ENCODE peak calls at places on chromosomes 6 and 20, in five cellular contexts. Z is amniotic stem cell, J is GM04503, E is cardiac muscle cell, U is EH. M is an unnamed sample.

GRCh38 chr20:35558416-35558815 is 16.5 kb downstream of the ERGIC3 start:
- DNase-seq in E (no peak), U (no peak), Z (no peak), J (no peak), M (no peak)

GRCh38 chr6:135481786-135482369 is 15.7 kb downstream of the AHI1 start:
- DNase-seq in U (no peak), E (no peak), Z (no peak), J (no peak), M (no peak)

GRCh38 chr20:52379723-52380336 is 188.3 kb upstream of the ZFP64 start:
- DNase-seq in U (peak; percentile 4), Z (no peak), E (peak; percentile 51), J (no peak), M (peak; percentile 55)

GRCh38 chr20:46264391-46265266 is 43.7 kb downstream of the CDH22 start:
- DNase-seq in J (no peak), E (no peak), Z (no peak), U (no peak), M (no peak)

GRCh38 chr6:44201638-44202303 is 15.0 kb upstream of the MYMX start:
- DNase-seq in E (no peak), Z (no peak), J (no peak), U (no peak), M (no peak)

GRCh38 chr6:42402184-42402583 is 49.5 kb downstream of the TRERF1 start:
- DNase-seq in E (peak; percentile 32), Z (peak; percentile 41), U (peak; percentile 46), J (no peak), M (peak; percentile 48)

GRCh38 chr20:35743693-35744491 is 1.8 kb upstream of the RBM39 start:
- DNase-seq in E (no peak), Z (no peak), J (no peak), U (peak; percentile 48), M (no peak)

GRCh38 chr20:11867286-11867921 is 50.3 kb upstream of the BTBD3 start:
- DNase-seq in J (no peak), Z (no peak), U (no peak), E (no peak), M (no peak)

GRCh38 chr20:45341939-45342862 is 6.0 kb downstream of the SDC4 start:
- DNase-seq in Z (peak; percentile 34), J (no peak), E (peak; percentile 70), U (peak; percentile 65), M (peak; percentile 73)

GRCh38 chr6:3381233-3382065 is 75.4 kb downstream of the SLC22A23 start:
- DNase-seq in U (no peak), Z (no peak), E (peak; percentile 25), J (no peak), M (no peak)

GRCh38 chr20:15656124-15656523 is 917.1 kb downstream of the KIF16B start:
- DNase-seq in U (peak; percentile 84), E (no peak), Z (no peak), J (no peak), M (no peak)

GRCh38 chr6:53441761-53442160 is 93.0 kb upstream of the ELOVL5 start:
- DNase-seq in Z (peak; percentile 39), U (peak; percentile 78), J (no peak), E (peak; percentile 57), M (no peak)

GRCh38 chr20:45378191-45378590 is at the start of gene TP53TG5:
- DNase-seq in E (no peak), Z (no peak), U (no peak), J (no peak), M (no peak)

GRCh38 chr20:13009682-13010406 is 1.1 kb downstream of the SPTLC3 start:
- DNase-seq in U (peak; percentile 67), Z (peak; percentile 55), J (peak; percentile 67), E (peak; percentile 97), M (no peak)

GRCh38 chr6:5345324-5345723 is 84.0 kb downstream of the FARS2 start:
- DNase-seq in Z (no peak), J (no peak), E (no peak), U (no peak), M (no peak)

GRCh38 chr6:37273697-37274096 is 15.8 kb upstream of the TMEM217 start:
- DNase-seq in Z (no peak), J (no peak), E (no peak), U (no peak), M (no peak)

GRCh38 chr6:154868143-154868594 is 126.9 kb upstream of the TIAM2 start:
- DNase-seq in J (peak; percentile 19), Z (peak; percentile 40), U (peak; percentile 73), E (peak; percentile 70), M (peak; percentile 23)

GRCh38 chr20:43744966-43745733 is 18.3 kb upstream of the GTSF1L start:
- DNase-seq in Z (no peak), E (peak; percentile 43), J (no peak), U (peak; percentile 19), M (no peak)

GRCh38 chr20:10671850-10672578 is 1.8 kb downstream of the JAG1 start:
- DNase-seq in Z (no peak), J (no peak), U (peak; percentile 49), E (peak; percentile 81), M (peak; percentile 21)

GRCh38 chr6:81995548-81996289 is 243.2 kb upstream of the TENT5A start:
- DNase-seq in E (peak; percentile 30), U (peak; percentile 81), Z (no peak), J (no peak), M (no peak)

GRCh38 chr6:28587011-28587745 is 61.5 kb downstream of the GPX5 start:
- DNase-seq in E (peak; percentile 64), Z (no peak), J (no peak), U (peak; percentile 16), M (peak; percentile 81)

GRCh38 chr6:72386324-72386723 is 235.5 kb upstream of the KCNQ5 start:
- DNase-seq in U (no peak), J (no peak), E (peak; percentile 78), Z (no peak), M (no peak)

GRCh38 chr6:89984926-89985743 is 90.9 kb downstream of the GJA10 start:
- DNase-seq in J (no peak), Z (no peak), E (peak; percentile 42), U (peak; percentile 91), M (peak; percentile 15)

GRCh38 chr20:33647603-33648395 is 14.3 kb upstream of the C20orf144 start:
- DNase-seq in J (peak; percentile 59), E (peak; percentile 61), U (peak; percentile 84), Z (no peak), M (no peak)

GRCh38 chr20:49938173-49939163 is 2.3 kb downstream of the RNF114 start:
- DNase-seq in Z (peak; percentile 33), E (peak; percentile 87), J (no peak), U (peak; percentile 79), M (no peak)

GRCh38 chr6:79872986-79873385 is 74.4 kb downstream of the ELOVL4 start:
- DNase-seq in Z (no peak), U (peak; percentile 62), J (peak; percentile 51), E (peak; percentile 67), M (no peak)

GRCh38 chr6:113352029-113352801 is 504.9 kb upstream of the MARCKS start:
- DNase-seq in Z (peak; percentile 44), U (peak; percentile 90), E (peak; percentile 73), J (peak; percentile 54), M (no peak)

GRCh38 chr6:135180458-135181332 is at the start of gene MYB:
- DNase-seq in U (peak; percentile 62), Z (no peak), J (no peak), E (peak; percentile 58), M (peak; percentile 85)

GRCh38 chr6:2433686-2434085 is 188.3 kb upstream of the GMDS start:
- DNase-seq in U (no peak), J (no peak), Z (no peak), E (no peak), M (no peak)

GRCh38 chr6:150528648-150529285 is 70.9 kb upstream of the PLEKHG1 start:
- DNase-seq in Z (no peak), U (peak; percentile 51), J (no peak), E (peak; percentile 74), M (peak; percentile 5)

GRCh38 chr6:139303176-139303575 is 11.4 kb upstream of the TXLNB start:
- DNase-seq in Z (no peak), U (no peak), J (no peak), E (no peak), M (no peak)

GRCh38 chr20:62557999-62558408 is 82.2 kb upstream of the GATA5 start:
- DNase-seq in Z (no peak), E (no peak), U (no peak), J (no peak), M (no peak)

GRCh38 chr20:4247261-4247660 is 231.9 kb upstream of the RNF24 start:
- DNase-seq in U (no peak), E (no peak), Z (no peak), J (no peak), M (no peak)

GRCh38 chr6:6851059-6851658 is 256.6 kb upstream of the RREB1 start:
- DNase-seq in U (peak; percentile 99), J (peak; percentile 83), Z (no peak), E (peak; percentile 99), M (peak; percentile 78)